ENCODE peak calls at places on chromosomes 6 and 20, in six cellular contexts. One of them, this sample, is unnamed.

GRCh38 chr20:10673176-10673830 is 496 bp downstream of the JAG1 start:
- DNase-seq in upper lobe of right lung: peak
- DNase-seq in vagina: no peak
- DNase-seq in neural crest cell: peak
- DNase-seq in fibroblast of pulmonary artery: no peak
- DNase-seq in stomach: peak
- DNase-seq in this sample: no peak

GRCh38 chr6:87907521-87907920 is 140.1 kb upstream of the SPACA1 start:
- DNase-seq in upper lobe of right lung: no peak
- DNase-seq in vagina: no peak
- DNase-seq in neural crest cell: no peak
- DNase-seq in fibroblast of pulmonary artery: peak
- DNase-seq in stomach: no peak
- DNase-seq in this sample: no peak

GRCh38 chr6:28695671-28696537 is 170.2 kb downstream of the GPX5 start:
- DNase-seq in upper lobe of right lung: no peak
- DNase-seq in vagina: no peak
- DNase-seq in neural crest cell: no peak
- DNase-seq in fibroblast of pulmonary artery: no peak
- DNase-seq in stomach: no peak
- DNase-seq in this sample: no peak

GRCh38 chr6:156814036-156814581 is 36.9 kb downstream of the ARID1B start:
- DNase-seq in upper lobe of right lung: no peak
- DNase-seq in vagina: no peak
- DNase-seq in neural crest cell: no peak
- DNase-seq in fibroblast of pulmonary artery: no peak
- DNase-seq in stomach: no peak
- DNase-seq in this sample: no peak

GRCh38 chr6:30495993-30496392 is 6.7 kb downstream of the HLA-E start:
- DNase-seq in upper lobe of right lung: no peak
- DNase-seq in vagina: no peak
- DNase-seq in neural crest cell: no peak
- DNase-seq in fibroblast of pulmonary artery: no peak
- DNase-seq in stomach: no peak
- DNase-seq in this sample: no peak

GRCh38 chr6:1417718-1418117 is 28.3 kb downstream of the FOXF2 start:
- DNase-seq in upper lobe of right lung: no peak
- DNase-seq in vagina: no peak
- DNase-seq in neural crest cell: no peak
- DNase-seq in fibroblast of pulmonary artery: no peak
- DNase-seq in stomach: no peak
- DNase-seq in this sample: no peak

GRCh38 chr6:166617359-166617758 is 9.7 kb downstream of the RPS6KA2 start:
- DNase-seq in upper lobe of right lung: no peak
- DNase-seq in vagina: no peak
- DNase-seq in neural crest cell: no peak
- DNase-seq in fibroblast of pulmonary artery: no peak
- DNase-seq in stomach: no peak
- DNase-seq in this sample: no peak

GRCh38 chr6:39029156-39030011 is 19.2 kb upstream of the GLP1R start:
- DNase-seq in upper lobe of right lung: no peak
- DNase-seq in vagina: no peak
- DNase-seq in neural crest cell: peak
- DNase-seq in fibroblast of pulmonary artery: peak
- DNase-seq in stomach: no peak
- DNase-seq in this sample: no peak

GRCh38 chr6:157218371-157219198 is 104.7 kb downstream of the TMEM242 start:
- DNase-seq in upper lobe of right lung: peak
- DNase-seq in vagina: no peak
- DNase-seq in neural crest cell: no peak
- DNase-seq in fibroblast of pulmonary artery: no peak
- DNase-seq in stomach: no peak
- DNase-seq in this sample: no peak

GRCh38 chr20:49821381-49821780 is 8.8 kb downstream of the SLC9A8 start:
- DNase-seq in upper lobe of right lung: no peak
- DNase-seq in vagina: no peak
- DNase-seq in neural crest cell: no peak
- DNase-seq in fibroblast of pulmonary artery: no peak
- DNase-seq in stomach: no peak
- DNase-seq in this sample: no peak

GRCh38 chr20:49819702-49820101 is 7.1 kb downstream of the SLC9A8 start:
- DNase-seq in upper lobe of right lung: no peak
- DNase-seq in vagina: no peak
- DNase-seq in neural crest cell: no peak
- DNase-seq in fibroblast of pulmonary artery: no peak
- DNase-seq in stomach: no peak
- DNase-seq in this sample: no peak

GRCh38 chr20:49824206-49824605 is 11.6 kb downstream of the SLC9A8 start:
- DNase-seq in upper lobe of right lung: no peak
- DNase-seq in vagina: no peak
- DNase-seq in neural crest cell: no peak
- DNase-seq in fibroblast of pulmonary artery: no peak
- DNase-seq in stomach: no peak
- DNase-seq in this sample: no peak

GRCh38 chr20:49823152-49823847 is 10.7 kb downstream of the SLC9A8 start:
- DNase-seq in upper lobe of right lung: no peak
- DNase-seq in vagina: no peak
- DNase-seq in neural crest cell: no peak
- DNase-seq in fibroblast of pulmonary artery: no peak
- DNase-seq in stomach: no peak
- DNase-seq in this sample: no peak

DNA sequence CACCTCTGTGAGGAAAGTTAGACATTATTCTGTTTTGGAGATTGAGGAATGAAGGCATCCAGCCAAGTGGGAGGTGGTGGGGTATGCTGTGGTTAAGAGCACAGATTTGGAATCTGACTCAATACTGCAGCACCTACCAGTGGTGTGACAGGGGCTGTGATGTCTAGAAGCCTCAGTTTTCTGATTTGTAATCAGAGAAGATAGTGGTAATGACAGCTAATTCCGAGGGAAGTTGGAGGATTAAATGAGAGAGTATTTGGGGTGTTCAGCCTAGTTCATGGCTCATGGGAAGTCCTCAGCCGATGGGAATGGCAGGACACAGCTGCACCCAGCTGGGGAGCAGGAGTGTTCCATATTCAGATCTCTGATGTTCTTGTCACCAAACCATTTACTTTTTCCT is 9.2 kb downstream of the SLC9A8 start:
- DNase-seq in upper lobe of right lung: no peak
- DNase-seq in vagina: no peak
- DNase-seq in neural crest cell: no peak
- DNase-seq in fibroblast of pulmonary artery: peak
- DNase-seq in stomach: no peak
- DNase-seq in this sample: no peak
- TF ChIP-seq CTCF in upper lobe of right lung: peak
- TF ChIP-seq CTCF in vagina: no peak
- TF ChIP-seq CTCF in neural crest cell: no peak
- TF ChIP-seq CTCF in fibroblast of pulmonary artery: peak
- TF ChIP-seq CTCF in stomach: no peak
- TF ChIP-seq CTCF in this sample: peak

DNA sequence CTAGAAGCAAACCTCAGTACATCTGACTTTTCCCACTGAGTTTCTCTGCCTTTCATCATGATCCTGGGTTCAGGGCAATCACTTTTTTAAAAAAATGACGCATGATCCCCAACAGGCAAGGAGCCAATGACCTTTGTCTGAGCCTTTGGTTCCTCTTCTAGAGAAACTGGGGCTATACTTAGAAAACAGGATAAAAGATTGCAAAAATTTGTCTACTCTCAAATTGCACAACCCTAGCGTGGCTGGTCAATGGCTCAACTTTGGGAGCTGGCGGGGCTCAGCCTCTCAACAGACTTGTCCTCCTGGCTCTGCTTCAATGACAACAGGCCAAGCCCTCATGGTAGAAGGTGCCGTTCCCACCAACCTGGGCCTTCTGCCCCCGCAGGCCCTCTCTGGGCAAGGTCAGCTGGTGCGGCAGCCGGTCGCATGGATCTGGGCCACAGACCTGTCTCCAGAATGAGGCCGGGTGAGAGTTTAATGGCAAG is 48.7 kb downstream of the PDYN start:
- DNase-seq in upper lobe of right lung: peak
- DNase-seq in vagina: no peak
- DNase-seq in neural crest cell: no peak
- DNase-seq in fibroblast of pulmonary artery: peak
- DNase-seq in stomach: peak
- DNase-seq in this sample: no peak
- TF ChIP-seq CTCF in upper lobe of right lung: no peak
- TF ChIP-seq CTCF in vagina: no peak
- TF ChIP-seq CTCF in neural crest cell: no peak
- TF ChIP-seq CTCF in fibroblast of pulmonary artery: no peak
- TF ChIP-seq CTCF in stomach: no peak
- TF ChIP-seq CTCF in this sample: no peak

GRCh38 chr6:148143771-148144170 is 198.9 kb upstream of the SASH1 start:
- DNase-seq in upper lobe of right lung: no peak
- DNase-seq in vagina: no peak
- DNase-seq in neural crest cell: no peak
- DNase-seq in fibroblast of pulmonary artery: no peak
- DNase-seq in stomach: no peak
- DNase-seq in this sample: no peak
- TF ChIP-seq CTCF in upper lobe of right lung: no peak
- TF ChIP-seq CTCF in vagina: no peak
- TF ChIP-seq CTCF in neural crest cell: no peak
- TF ChIP-seq CTCF in fibroblast of pulmonary artery: no peak
- TF ChIP-seq CTCF in stomach: no peak
- TF ChIP-seq CTCF in this sample: no peak

GRCh38 chr6:107624541-107624940 is 134.6 kb downstream of the SOBP start:
- DNase-seq in upper lobe of right lung: no peak
- DNase-seq in vagina: no peak
- DNase-seq in neural crest cell: no peak
- DNase-seq in fibroblast of pulmonary artery: no peak
- DNase-seq in stomach: no peak
- DNase-seq in this sample: no peak
- TF ChIP-seq CTCF in upper lobe of right lung: no peak
- TF ChIP-seq CTCF in vagina: no peak
- TF ChIP-seq CTCF in neural crest cell: no peak
- TF ChIP-seq CTCF in fibroblast of pulmonary artery: no peak
- TF ChIP-seq CTCF in stomach: no peak
- TF ChIP-seq CTCF in this sample: no peak

DNA sequence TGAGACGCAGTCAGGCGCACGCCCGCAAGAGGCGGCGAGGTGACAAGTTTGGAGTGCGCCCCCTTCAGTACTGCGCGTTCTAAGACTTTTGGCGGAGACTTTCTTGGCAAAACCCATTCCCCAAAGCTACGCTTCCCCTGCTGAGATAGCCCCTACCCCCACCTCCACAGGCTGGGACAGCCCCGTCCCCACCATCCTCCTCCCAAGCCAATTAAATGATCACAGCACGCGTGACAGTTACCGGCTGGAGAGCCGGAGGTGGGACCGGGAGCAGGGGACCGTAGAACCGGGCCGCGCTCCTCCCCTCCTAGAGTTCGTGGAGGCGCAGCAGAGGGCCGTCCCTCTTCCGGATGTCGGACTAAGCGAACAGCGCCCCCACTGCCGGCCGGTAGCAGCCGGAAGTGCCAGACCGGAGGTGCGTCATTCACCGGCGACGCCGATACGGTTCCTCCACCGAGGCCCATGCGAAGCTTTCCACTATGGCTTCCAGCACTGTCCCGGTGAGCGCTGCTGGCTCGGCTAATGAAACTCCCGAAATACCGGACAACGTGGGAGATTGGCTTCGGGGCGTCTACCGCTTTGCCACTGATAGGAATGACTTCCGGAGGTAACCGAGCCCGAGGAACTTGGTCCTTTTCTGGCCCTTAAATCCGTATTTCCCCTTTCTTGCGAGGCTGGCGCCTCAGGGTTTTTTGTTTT is at the start of gene TOMM6:
- DNase-seq in upper lobe of right lung: peak
- DNase-seq in vagina: no peak
- DNase-seq in neural crest cell: peak
- DNase-seq in fibroblast of pulmonary artery: peak
- DNase-seq in stomach: peak
- DNase-seq in this sample: peak
- TF ChIP-seq CTCF in upper lobe of right lung: peak
- TF ChIP-seq CTCF in vagina: peak
- TF ChIP-seq CTCF in neural crest cell: peak
- TF ChIP-seq CTCF in fibroblast of pulmonary artery: peak
- TF ChIP-seq CTCF in stomach: peak
- TF ChIP-seq CTCF in this sample: peak

GRCh38 chr6:17012421-17013225 is 89.2 kb upstream of the STMND1 start:
- DNase-seq in upper lobe of right lung: no peak
- DNase-seq in vagina: no peak
- DNase-seq in neural crest cell: no peak
- DNase-seq in fibroblast of pulmonary artery: peak
- DNase-seq in stomach: no peak
- DNase-seq in this sample: no peak
- TF ChIP-seq CTCF in upper lobe of right lung: peak
- TF ChIP-seq CTCF in vagina: no peak
- TF ChIP-seq CTCF in neural crest cell: no peak
- TF ChIP-seq CTCF in fibroblast of pulmonary artery: peak
- TF ChIP-seq CTCF in stomach: no peak
- TF ChIP-seq CTCF in this sample: peak

This sample was measured in chondrocyte.